ENCODE peak calls at places on chromosomes 7 and 10, in nine cellular contexts. One of them, this sample, is unnamed.

GRCh38 chr10:113895018-113895417 is 40.6 kb downstream of the NHLRC2 start:
- DNase-seq in DMS79 treated with DMSO at 0.1 percent for 48 hours: no peak
- DNase-seq in germinal center: no peak
- DNase-seq in RCC 7860: no peak
- DNase-seq in ELR: peak
- DNase-seq in lung microvascular endothelial cell: peak
- DNase-seq in EH: peak
- DNase-seq in stimulated activated CD8-positive, alpha-beta memory T cell treated with anti-CD3 and anti-CD28 coated beads, Interleukin-15, amount 100 ng/mL, for 1 hour: no peak
- DNase-seq in B cell: no peak
- DNase-seq in this sample: no peak

GRCh38 chr10:60291354-60291930 is 98.2 kb downstream of the ANK3 start:
- DNase-seq in RCC 7860: no peak
- DNase-seq in ELR: no peak
- DNase-seq in lung microvascular endothelial cell: no peak
- DNase-seq in germinal center: no peak
- DNase-seq in DMS79 treated with DMSO at 0.1 percent for 48 hours: no peak
- DNase-seq in B cell: no peak
- DNase-seq in EH: no peak
- DNase-seq in stimulated activated CD8-positive, alpha-beta memory T cell treated with anti-CD3 and anti-CD28 coated beads, Interleukin-15, amount 100 ng/mL, for 1 hour: no peak
- DNase-seq in this sample: no peak

GRCh38 chr7:12573885-12574284 is 3.4 kb downstream of the SCIN start:
- DNase-seq in EH: no peak
- DNase-seq in lung microvascular endothelial cell: no peak
- DNase-seq in ELR: no peak
- DNase-seq in stimulated activated CD8-positive, alpha-beta memory T cell treated with anti-CD3 and anti-CD28 coated beads, Interleukin-15, amount 100 ng/mL, for 1 hour: no peak
- DNase-seq in RCC 7860: no peak
- DNase-seq in DMS79 treated with DMSO at 0.1 percent for 48 hours: no peak
- DNase-seq in B cell: no peak
- DNase-seq in germinal center: no peak
- DNase-seq in this sample: no peak

GRCh38 chr7:158682456-158682855 is 22.1 kb downstream of the NCAPG2 start:
- DNase-seq in RCC 7860: no peak
- DNase-seq in germinal center: no peak
- DNase-seq in EH: peak
- DNase-seq in lung microvascular endothelial cell: no peak
- DNase-seq in ELR: no peak
- DNase-seq in B cell: no peak
- DNase-seq in DMS79 treated with DMSO at 0.1 percent for 48 hours: no peak
- DNase-seq in stimulated activated CD8-positive, alpha-beta memory T cell treated with anti-CD3 and anti-CD28 coated beads, Interleukin-15, amount 100 ng/mL, for 1 hour: no peak
- DNase-seq in this sample: peak

GRCh38 chr10:123683459-123683858 is 17.3 kb downstream of the GPR26 start:
- DNase-seq in germinal center: no peak
- DNase-seq in EH: no peak
- DNase-seq in DMS79 treated with DMSO at 0.1 percent for 48 hours: no peak
- DNase-seq in ELR: no peak
- DNase-seq in stimulated activated CD8-positive, alpha-beta memory T cell treated with anti-CD3 and anti-CD28 coated beads, Interleukin-15, amount 100 ng/mL, for 1 hour: no peak
- DNase-seq in RCC 7860: no peak
- DNase-seq in B cell: no peak
- DNase-seq in lung microvascular endothelial cell: no peak
- DNase-seq in this sample: no peak

GRCh38 chr10:121216721-121217181 is 365.6 kb downstream of the WDR11 start:
- DNase-seq in ELR: no peak
- DNase-seq in EH: no peak
- DNase-seq in stimulated activated CD8-positive, alpha-beta memory T cell treated with anti-CD3 and anti-CD28 coated beads, Interleukin-15, amount 100 ng/mL, for 1 hour: no peak
- DNase-seq in germinal center: no peak
- DNase-seq in B cell: no peak
- DNase-seq in RCC 7860: no peak
- DNase-seq in lung microvascular endothelial cell: no peak
- DNase-seq in DMS79 treated with DMSO at 0.1 percent for 48 hours: no peak
- DNase-seq in this sample: no peak

GRCh38 chr7:121302214-121302745 is 26.5 kb upstream of the WNT16 start:
- DNase-seq in B cell: peak
- DNase-seq in RCC 7860: peak
- DNase-seq in lung microvascular endothelial cell: no peak
- DNase-seq in ELR: peak
- DNase-seq in DMS79 treated with DMSO at 0.1 percent for 48 hours: no peak
- DNase-seq in stimulated activated CD8-positive, alpha-beta memory T cell treated with anti-CD3 and anti-CD28 coated beads, Interleukin-15, amount 100 ng/mL, for 1 hour: no peak
- DNase-seq in germinal center: no peak
- DNase-seq in EH: peak
- DNase-seq in this sample: no peak

GRCh38 chr10:98262571-98262970 is 5.4 kb downstream of the LOXL4 start:
- DNase-seq in RCC 7860: peak
- DNase-seq in EH: peak
- DNase-seq in ELR: peak
- DNase-seq in stimulated activated CD8-positive, alpha-beta memory T cell treated with anti-CD3 and anti-CD28 coated beads, Interleukin-15, amount 100 ng/mL, for 1 hour: no peak
- DNase-seq in lung microvascular endothelial cell: peak
- DNase-seq in B cell: peak
- DNase-seq in DMS79 treated with DMSO at 0.1 percent for 48 hours: no peak
- DNase-seq in germinal center: no peak
- DNase-seq in this sample: no peak

GRCh38 chr7:71484381-71484780 is 352.4 kb downstream of the GALNT17 start:
- DNase-seq in lung microvascular endothelial cell: no peak
- DNase-seq in ELR: no peak
- DNase-seq in B cell: no peak
- DNase-seq in DMS79 treated with DMSO at 0.1 percent for 48 hours: no peak
- DNase-seq in RCC 7860: no peak
- DNase-seq in EH: no peak
- DNase-seq in germinal center: no peak
- DNase-seq in stimulated activated CD8-positive, alpha-beta memory T cell treated with anti-CD3 and anti-CD28 coated beads, Interleukin-15, amount 100 ng/mL, for 1 hour: no peak
- DNase-seq in this sample: no peak

GRCh38 chr7:87934699-87935372 is 785 bp downstream of the ADAM22 start:
- DNase-seq in germinal center: peak
- DNase-seq in EH: peak
- DNase-seq in RCC 7860: no peak
- DNase-seq in lung microvascular endothelial cell: peak
- DNase-seq in B cell: no peak
- DNase-seq in stimulated activated CD8-positive, alpha-beta memory T cell treated with anti-CD3 and anti-CD28 coated beads, Interleukin-15, amount 100 ng/mL, for 1 hour: no peak
- DNase-seq in ELR: peak
- DNase-seq in DMS79 treated with DMSO at 0.1 percent for 48 hours: no peak
- DNase-seq in this sample: peak

This sample was measured in NCI-H1105 treated with DMSO at 0.1 percent for 48 hours.